ENCODE peak calls at places on chromosomes 1 and 21, in seven cellular contexts. U is mesendoderm, J is IMR-90, N is H9, D is H1, W is trophoblast cell, Z is mesenchymal stem cell. T is an unnamed sample.

GRCh38 chr1:165114022-165114888 is 242.3 kb downstream of the LMX1A start:
- DNase-seq in U (peak), J (peak), N (peak), D (peak), W (peak), Z (peak), T (peak)

GRCh38 chr1:67564193-67564592 is 120.8 kb upstream of the GADD45A start:
- DNase-seq in U (no peak), J (peak), N (no peak), D (no peak), W (no peak), Z (no peak), T (no peak)

GRCh38 chr1:33763406-33763805 is 100.5 kb upstream of the HMGB4 start:
- DNase-seq in U (peak), J (peak), N (no peak), D (no peak), W (peak), Z (no peak), T (no peak)

GRCh38 chr1:66266350-66266749 is 267.6 kb upstream of the SGIP1 start:
- DNase-seq in U (no peak), J (no peak), N (no peak), D (no peak), W (no peak), Z (no peak), T (no peak)

GRCh38 chr1:202106340-202107284 is 16.1 kb upstream of the GPR37L1 start:
- DNase-seq in U (no peak), J (no peak), N (no peak), D (no peak), W (peak), Z (no peak), T (no peak)

GRCh38 chr1:51445346-51446090 is 73.5 kb downstream of the EPS15 start:
- DNase-seq in U (no peak), J (peak), N (no peak), D (no peak), W (no peak), Z (peak), T (no peak)

GRCh38 chr1:30111431-30111830 is 612.0 kb downstream of the MATN1 start:
- DNase-seq in U (peak), J (peak), N (peak), D (peak), W (peak), Z (peak), T (peak)

GRCh38 chr1:79811173-79811572 is 804.6 kb upstream of the ADGRL4 start:
- DNase-seq in U (no peak), J (peak), N (no peak), D (no peak), W (no peak), Z (peak), T (no peak)

GRCh38 chr1:1136547-1137230 is 20.8 kb upstream of the C1orf159 start:
- DNase-seq in U (no peak), J (no peak), N (no peak), D (no peak), W (no peak), Z (no peak), T (no peak)

GRCh38 chr21:45580576-45581321 is 38.5 kb upstream of the SLC19A1 start:
- DNase-seq in U (peak), J (no peak), N (no peak), D (no peak), W (no peak), Z (no peak), T (no peak)

GRCh38 chr21:42456457-42456856 is 39.6 kb downstream of the RSPH1 start:
- DNase-seq in U (no peak), J (no peak), N (no peak), D (no peak), W (peak), Z (no peak), T (no peak)

GRCh38 chr1:14608308-14608707 is 9.8 kb downstream of the KAZN start:
- DNase-seq in U (no peak), J (no peak), N (no peak), D (no peak), W (no peak), Z (no peak), T (no peak)

GRCh38 chr1:225845633-225846259 is 35.8 kb downstream of the EPHX1 start:
- DNase-seq in U (peak), J (peak), N (peak), D (peak), W (peak), Z (peak), T (peak)

GRCh38 chr1:51990478-51990965 is at the start of gene RAB3B:
- DNase-seq in U (peak), J (peak), N (peak), D (peak), W (peak), Z (peak), T (peak)

GRCh38 chr1:153842006-153842471 is 66.8 kb downstream of the SLC27A3 start:
- DNase-seq in U (no peak), J (peak), N (no peak), D (no peak), W (peak), Z (no peak), T (no peak)

GRCh38 chr1:8450312-8450711 is 132.4 kb downstream of the SLC45A1 start:
- DNase-seq in U (no peak), J (no peak), N (no peak), D (no peak), W (no peak), Z (no peak), T (no peak)

GRCh38 chr21:35323947-35324346 is 274.8 kb upstream of the RUNX1 start:
- DNase-seq in U (no peak), J (no peak), N (no peak), D (no peak), W (no peak), Z (peak), T (no peak)

GRCh38 chr1:170594227-170594626 is 62.3 kb downstream of the GORAB start:
- DNase-seq in U (no peak), J (no peak), N (no peak), D (no peak), W (no peak), Z (no peak), T (no peak)

GRCh38 chr1:66489972-66490601 is 43.9 kb upstream of the SGIP1 start:
- DNase-seq in U (no peak), J (peak), N (no peak), D (no peak), W (no peak), Z (peak), T (no peak)

GRCh38 chr1:219329606-219330005 is 155.9 kb downstream of the LYPLAL1 start:
- DNase-seq in U (no peak), J (peak), N (no peak), D (no peak), W (peak), Z (peak), T (no peak)

GRCh38 chr1:155636397-155637153 is 26.6 kb downstream of the MSTO1 start:
- DNase-seq in U (no peak), J (no peak), N (no peak), D (no peak), W (no peak), Z (no peak), T (no peak)

GRCh38 chr1:82453511-82454185 is 652.9 kb downstream of the ADGRL2 start:
- DNase-seq in U (peak), J (no peak), N (no peak), D (no peak), W (peak), Z (no peak), T (no peak)

GRCh38 chr1:32045770-32046169 is 27.0 kb upstream of the TMEM39B start:
- DNase-seq in U (no peak), J (no peak), N (no peak), D (no peak), W (peak), Z (no peak), T (no peak)

GRCh38 chr1:44707959-44708831 is 22.8 kb downstream of the RNU5D-1 start:
- DNase-seq in U (peak), J (peak), N (peak), D (no peak), W (peak), Z (peak), T (no peak)

GRCh38 chr1:24276791-24277190 is 42.4 kb upstream of the GRHL3 start:
- DNase-seq in U (no peak), J (peak), N (no peak), D (no peak), W (peak), Z (peak), T (no peak)

GRCh38 chr1:166116026-166116425 is 50.8 kb downstream of the FAM78B start:
- DNase-seq in U (no peak), J (no peak), N (no peak), D (no peak), W (no peak), Z (no peak), T (no peak)

GRCh38 chr1:59291566-59291965 is 5.3 kb upstream of the FGGY start:
- DNase-seq in U (no peak), J (no peak), N (no peak), D (no peak), W (no peak), Z (no peak), T (no peak)

GRCh38 chr1:162383091-162383490 is 1.6 kb downstream of the C1orf226 start:
- DNase-seq in U (no peak), J (no peak), N (no peak), D (no peak), W (no peak), Z (no peak), T (no peak)

GRCh38 chr1:154351363-154352068 is 26.2 kb downstream of the ATP8B2 start:
- DNase-seq in U (no peak), J (no peak), N (no peak), D (no peak), W (no peak), Z (no peak), T (no peak)

GRCh38 chr1:240562111-240562590 is 49.8 kb downstream of the GREM2 start:
- DNase-seq in U (peak), J (peak), N (no peak), D (no peak), W (no peak), Z (peak), T (no peak)

GRCh38 chr1:12231276-12231595 is 1.4 kb downstream of the VPS13D start:
- DNase-seq in U (peak), J (no peak), N (no peak), D (no peak), W (peak), Z (peak), T (no peak)

GRCh38 chr1:24896596-24897262 is 33.3 kb downstream of the RUNX3 start:
- DNase-seq in U (no peak), J (no peak), N (no peak), D (no peak), W (no peak), Z (no peak), T (no peak)

GRCh38 chr1:90417139-90417538 is 300.0 kb downstream of the BARHL2 start:
- DNase-seq in U (no peak), J (no peak), N (no peak), D (no peak), W (no peak), Z (peak), T (no peak)

GRCh38 chr1:90411155-90411554 is 305.9 kb downstream of the BARHL2 start:
- DNase-seq in U (no peak), J (no peak), N (no peak), D (no peak), W (peak), Z (no peak), T (no peak)

GRCh38 chr1:90413519-90413918 is 303.6 kb downstream of the BARHL2 start:
- DNase-seq in U (no peak), J (no peak), N (no peak), D (no peak), W (no peak), Z (no peak), T (no peak)

GRCh38 chr1:90412563-90412962 is 304.5 kb downstream of the BARHL2 start:
- DNase-seq in U (no peak), J (no peak), N (no peak), D (no peak), W (no peak), Z (no peak), T (no peak)

DNA sequence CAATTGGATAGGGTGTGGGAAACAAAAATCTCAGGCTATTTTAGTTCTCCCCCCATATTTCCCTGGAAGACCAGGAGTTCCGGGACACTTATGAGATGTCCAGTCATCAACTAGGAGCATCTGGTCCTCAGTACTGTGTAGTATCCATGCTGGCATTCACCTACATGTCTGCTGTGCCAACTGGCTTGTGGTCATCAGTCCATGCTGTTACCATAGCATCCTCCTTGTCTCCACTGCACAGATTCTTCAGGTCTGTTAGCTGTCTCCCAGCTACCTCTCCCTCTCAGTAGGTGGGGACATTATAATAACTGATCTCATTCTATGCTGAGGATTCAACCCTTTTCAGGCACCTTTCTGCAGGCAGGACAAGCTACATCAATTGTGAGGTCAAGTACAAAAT is 302.9 kb downstream of the BARHL2 start:
- DNase-seq in U (no peak), J (no peak), N (no peak), D (no peak), W (no peak), Z (no peak), T (no peak)
- H2BK5ac ChIP-seq in U (no peak), J (no peak), N (no peak), D (no peak), W (no peak), Z (no peak), T (no peak)

GRCh38 chr1:176536588-176536987 is 73.6 kb downstream of the PAPPA2 start:
- DNase-seq in U (no peak), J (no peak), N (no peak), D (no peak), W (no peak), Z (no peak), T (no peak)
- H3K18ac ChIP-seq in U (no peak), J (no peak), N (no peak), D (no peak), W (no peak), Z (no peak), T (no peak)

GRCh38 chr1:244064621-244065020 is 13.5 kb downstream of the ZBTB18 start:
- DNase-seq in U (no peak), J (no peak), N (no peak), D (no peak), W (no peak), Z (no peak), T (no peak)

GRCh38 chr1:244065063-244065788 is 14.1 kb downstream of the ZBTB18 start:
- DNase-seq in U (no peak), J (peak), N (no peak), D (no peak), W (no peak), Z (no peak), T (no peak)

GRCh38 chr1:244062136-244062535 is 11.1 kb downstream of the ZBTB18 start:
- DNase-seq in U (no peak), J (no peak), N (no peak), D (no peak), W (no peak), Z (no peak), T (no peak)

GRCh38 chr1:244065960-244066388 is 14.9 kb downstream of the ZBTB18 start:
- DNase-seq in U (no peak), J (peak), N (no peak), D (no peak), W (peak), Z (no peak), T (no peak)

DNA sequence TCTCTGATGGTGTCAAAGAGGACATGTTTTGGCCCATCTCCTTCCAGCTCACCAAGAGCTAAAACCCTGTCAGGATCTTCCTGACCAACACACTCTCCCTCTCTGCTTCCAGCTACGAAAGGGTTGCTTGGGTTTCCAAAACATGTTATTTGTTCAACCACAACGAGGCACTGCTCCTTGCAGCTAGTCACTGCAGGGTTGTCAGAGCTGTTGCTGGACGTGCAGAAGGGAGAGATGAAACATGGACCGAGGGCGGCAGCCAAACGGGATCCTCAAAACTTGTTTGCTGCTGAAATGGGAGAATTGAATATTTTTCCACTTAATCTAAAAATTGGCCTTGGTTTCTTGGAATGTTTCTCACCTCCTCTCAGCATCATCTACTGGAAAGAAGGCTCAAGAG is 12.4 kb downstream of the ZBTB18 start:
- DNase-seq in U (no peak), J (no peak), N (no peak), D (no peak), W (no peak), Z (no peak), T (no peak)
- H2BK5ac ChIP-seq in U (no peak), J (no peak), N (no peak), D (no peak), W (no peak), Z (no peak), T (no peak)

DNA sequence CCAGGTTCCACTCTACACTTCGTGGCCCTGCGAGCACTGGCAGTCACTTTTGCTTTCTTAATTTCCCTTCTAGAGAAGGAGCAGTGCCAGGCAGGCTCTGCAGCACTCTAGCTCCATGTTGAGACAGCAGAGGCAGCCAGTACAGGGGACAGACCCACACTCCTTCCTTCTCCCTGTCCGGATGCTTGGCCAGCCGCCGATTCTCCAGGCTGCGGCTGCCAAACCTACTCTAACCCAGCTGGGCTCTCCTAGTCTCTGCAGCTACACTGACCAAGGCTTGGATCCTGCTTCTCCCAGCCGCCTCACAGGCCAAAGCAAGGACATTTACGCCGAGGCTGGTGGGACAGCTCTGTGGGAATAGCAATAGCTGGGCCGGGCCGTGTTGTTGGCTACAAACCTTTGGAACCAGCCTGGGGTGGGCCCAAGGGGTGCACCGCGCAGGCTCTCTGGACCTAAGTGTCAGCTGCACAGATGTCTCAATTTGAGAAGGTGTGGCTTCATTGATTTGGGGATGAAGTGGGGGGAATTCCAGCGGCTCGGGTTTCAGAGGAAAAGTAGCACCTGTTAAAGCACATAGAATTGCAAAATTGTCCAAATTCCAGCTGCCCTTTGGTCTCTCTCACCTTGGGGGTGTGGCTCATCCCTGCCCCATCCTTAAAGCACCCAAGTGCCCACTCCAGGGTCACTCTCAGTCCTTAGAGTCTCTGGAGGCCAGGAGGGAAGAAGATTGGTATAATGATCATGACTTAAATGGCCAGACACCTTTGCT is 3.2 kb downstream of the BARHL2 start:
- DNase-seq in U (no peak), J (no peak), N (peak), D (no peak), W (no peak), Z (no peak), T (no peak)
- H3K18ac ChIP-seq in U (no peak), J (no peak), N (no peak), D (peak), W (no peak), Z (no peak), T (no peak)

GRCh38 chr1:65006806-65007205 is 40.5 kb upstream of the JAK1 start:
- DNase-seq in U (no peak), J (no peak), N (no peak), D (no peak), W (peak), Z (no peak), T (no peak)
- H2BK5ac ChIP-seq in U (no peak), J (no peak), N (no peak), D (no peak), W (no peak), Z (no peak), T (no peak)

DNA sequence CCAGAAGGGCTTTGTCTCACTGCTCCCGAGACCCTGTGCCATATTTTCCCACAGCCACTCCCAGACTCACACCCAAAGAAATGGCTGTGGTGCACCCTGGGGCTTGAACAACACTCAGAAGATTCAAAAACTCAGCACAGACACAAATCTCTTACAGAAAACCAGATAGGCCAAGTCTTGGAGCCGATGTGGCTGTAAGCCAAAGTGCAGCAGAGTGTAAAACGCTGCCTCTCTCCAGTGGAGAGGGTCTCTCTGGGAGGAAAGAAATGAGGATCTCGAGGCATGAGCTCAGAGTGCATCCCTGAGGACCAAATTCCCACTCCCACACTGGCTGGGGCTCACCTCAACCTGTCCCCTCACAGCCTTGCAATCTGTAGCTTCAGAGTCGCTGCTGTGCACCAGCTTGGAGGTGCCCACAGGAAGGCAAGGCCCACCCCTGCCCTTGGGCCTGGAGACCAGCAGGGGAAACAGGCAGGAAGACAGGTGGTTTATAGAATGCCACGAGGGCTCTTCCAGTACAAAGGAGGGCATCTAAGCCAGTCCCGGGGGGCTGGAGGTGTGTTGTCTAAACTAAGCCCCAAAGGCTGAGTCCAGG is 171.3 kb upstream of the AJAP1 start:
- DNase-seq in U (no peak), J (no peak), N (no peak), D (no peak), W (no peak), Z (no peak), T (no peak)
- H3K18ac ChIP-seq in U (no peak), J (no peak), N (no peak), D (no peak), W (no peak), Z (no peak), T (peak)

DNA sequence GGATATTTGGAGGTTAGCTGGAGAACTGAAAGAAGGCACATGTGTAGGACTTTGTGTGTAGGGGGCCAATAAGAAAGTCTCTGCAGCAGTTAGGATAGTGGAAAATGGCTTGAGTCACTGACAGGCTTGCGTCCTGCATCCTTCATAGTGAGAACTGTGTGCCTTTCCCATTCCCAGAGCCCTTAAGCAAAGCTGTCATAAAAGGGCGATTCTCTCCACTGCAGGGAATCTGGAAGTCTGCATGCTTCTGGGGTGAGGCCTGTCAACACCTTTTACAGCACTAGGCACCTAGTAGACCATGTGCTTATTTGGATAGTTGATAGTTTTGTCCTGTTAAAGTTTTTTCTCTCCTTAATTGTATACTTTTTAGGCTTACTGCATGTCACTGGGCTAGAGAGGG is 39.4 kb upstream of the MACF1 start:
- DNase-seq in U (peak), J (no peak), N (no peak), D (no peak), W (no peak), Z (peak), T (no peak)
- H2BK5ac ChIP-seq in U (no peak), J (peak), N (no peak), D (no peak), W (no peak), Z (no peak), T (no peak)